ENCODE peak calls at places on chromosomes 7 and 10, in four cellular contexts. E is GM23248, Y is suprapubic skin, D is colonic mucosa. B is an unnamed sample. For H3K4me1, the result is how much of the 10 kb centered on the place peaks cover.

GRCh38 chr7:33702511-33703054 is 202.8 kb upstream of the BMPER start:
- DNase-seq in E (no peak), Y (no peak), D (no peak), B (no peak)

GRCh38 chr7:96023376-96023775 is 251.0 kb downstream of the DYNC1I1 start:
- DNase-seq in E (no peak), Y (no peak), D (no peak), B (no peak)

GRCh38 chr10:70596110-70596798 is 6.3 kb downstream of the PRF1 start:
- DNase-seq in E (no peak), Y (no peak), D (peak), B (peak)

GRCh38 chr10:110010076-110011069 is 2.6 kb downstream of the ADD3 start:
- DNase-seq in E (no peak), Y (no peak), D (peak), B (no peak)

GRCh38 chr7:151125459-151125834 is 39.2 kb downstream of the AGAP3 start:
- DNase-seq in E (peak), Y (no peak), D (peak), B (no peak)

GRCh38 chr7:74412603-74413002 is 41.1 kb upstream of the GTF2IRD1 start:
- DNase-seq in E (peak), Y (no peak), D (no peak), B (no peak)

GRCh38 chr10:92849576-92850090 is 1.3 kb downstream of the EXOC6 start:
- DNase-seq in E (no peak), Y (no peak), D (no peak), B (no peak)

GRCh38 chr7:100793806-100794660 is 33.3 kb downstream of the EPHB4 start:
- DNase-seq in E (peak), Y (no peak), D (no peak), B (no peak)

GRCh38 chr10:22908837-22909236 is 19.0 kb upstream of the ARMC3 start:
- DNase-seq in E (no peak), Y (no peak), D (no peak), B (no peak)

GRCh38 chr10:69732147-69732825 is 69.4 kb upstream of the COL13A1 start:
- DNase-seq in E (no peak), Y (no peak), D (no peak), B (no peak)

GRCh38 chr10:119384127-119384526 is 158.4 kb downstream of the RGS10 start:
- DNase-seq in E (no peak), Y (no peak), D (no peak), B (no peak)

GRCh38 chr7:101586971-101587370 is 42.1 kb downstream of the MYL10 start:
- DNase-seq in E (no peak), Y (peak), D (no peak), B (no peak)

GRCh38 chr10:93198401-93199175 is 124.9 kb downstream of the CYP26A1 start:
- DNase-seq in E (peak), Y (no peak), D (no peak), B (no peak)

GRCh38 chr7:36760856-36761762 is 36.8 kb upstream of the AOAH start:
- DNase-seq in E (no peak), Y (no peak), D (peak), B (no peak)

GRCh38 chr10:25698638-25699037 is 235.4 kb upstream of the MYO3A start:
- DNase-seq in E (no peak), Y (no peak), D (no peak), B (no peak)

GRCh38 chr7:131482800-131483199 is 73.6 kb downstream of the PODXL start:
- DNase-seq in E (no peak), Y (no peak), D (no peak), B (no peak)

GRCh38 chr7:36648441-36648840 is 75.9 kb downstream of the AOAH start:
- DNase-seq in E (peak), Y (no peak), D (no peak), B (no peak)

GRCh38 chr10:102918817-102919236 is 733 bp downstream of the CNNM2 start:
- DNase-seq in E (peak), Y (no peak), D (no peak), B (no peak)

GRCh38 chr10:29319205-29319781 is 30.4 kb downstream of the LYZL1 start:
- DNase-seq in E (no peak), Y (no peak), D (no peak), B (no peak)

GRCh38 chr10:62728479-62728878 is 76.0 kb upstream of the ADO start:
- DNase-seq in E (peak), Y (no peak), D (no peak), B (no peak)

GRCh38 chr7:47635091-47636090 is 53.5 kb upstream of the TNS3 start:
- DNase-seq in E (no peak), Y (no peak), D (peak), B (peak)

GRCh38 chr10:2356670-2357069 is 619.3 kb upstream of the ADARB2 start:
- DNase-seq in E (no peak), Y (no peak), D (no peak), B (no peak)
- H3K4me1 ChIP-seq in E (under half), Y (under half), D (under half), B (under half)

GRCh38 chr7:27123477-27124053 is 7.0 kb downstream of the HOXA4 start:
- DNase-seq in E (no peak), Y (no peak), D (peak), B (no peak)
- H3K4me3 ChIP-seq in E (no peak), Y (no peak), D (peak), B (peak)

GRCh38 chr10:30422981-30423654 is 10.9 kb upstream of the MAP3K8 start:
- DNase-seq in E (peak), Y (no peak), D (peak), B (peak)
- H3K4me1 ChIP-seq in E (under half), Y (under half), D (under half), B (half or more)

GRCh38 chr10:7475954-7476353 is 65.1 kb upstream of the SFMBT2 start:
- DNase-seq in E (no peak), Y (no peak), D (no peak), B (no peak)
- H3K4me3 ChIP-seq in E (no peak), Y (no peak), D (no peak), B (no peak)

DNA sequence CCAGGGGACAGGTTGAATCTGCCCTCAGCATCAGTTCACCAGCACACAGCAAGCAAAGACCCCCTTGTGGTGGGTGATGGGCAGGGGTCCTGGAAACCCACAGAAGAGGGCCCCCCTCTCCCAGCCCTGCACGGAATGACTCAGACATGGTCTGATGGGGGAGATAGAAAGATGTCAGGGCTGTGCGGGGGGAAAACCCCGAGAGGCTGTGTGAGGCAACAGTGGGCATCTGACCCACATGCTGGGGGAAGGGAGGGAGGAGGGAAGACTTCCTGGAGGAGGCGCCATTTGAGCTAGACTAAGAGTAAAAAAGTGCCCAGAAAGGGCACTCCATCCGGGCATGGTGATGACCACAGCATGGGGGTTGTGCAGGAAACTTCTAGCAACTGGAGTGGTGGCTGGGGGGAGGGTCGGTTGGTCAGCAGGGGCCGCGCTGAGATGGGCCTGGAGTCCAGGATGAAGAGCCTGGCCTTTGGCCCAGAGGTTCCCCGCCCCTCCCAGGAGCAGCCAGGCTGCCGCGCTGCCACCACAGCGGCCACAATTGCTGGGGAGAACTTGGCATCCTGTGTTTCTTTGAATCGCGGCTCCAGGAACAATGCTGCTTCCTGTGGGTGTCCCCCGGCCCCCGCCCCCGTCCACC is 2.5 kb downstream of the LFNG start:
- DNase-seq in E (peak), Y (no peak), D (peak), B (no peak)
- H3K4me1 ChIP-seq in E (under half), Y (half or more), D (under half), B (half or more)

GRCh38 chr7:140484479-140484878 is 5.2 kb upstream of the MKRN1 start:
- DNase-seq in E (no peak), Y (no peak), D (no peak), B (no peak)

GRCh38 chr7:140489021-140489349 is 9.7 kb upstream of the MKRN1 start:
- DNase-seq in E (no peak), Y (no peak), D (no peak), B (no peak)

GRCh38 chr7:140485463-140486265 is 6.4 kb upstream of the MKRN1 start:
- DNase-seq in E (no peak), Y (no peak), D (peak), B (no peak)

GRCh38 chr7:140479739-140480084 is 407 bp upstream of the MKRN1 start:
- DNase-seq in E (no peak), Y (no peak), D (no peak), B (no peak)

DNA sequence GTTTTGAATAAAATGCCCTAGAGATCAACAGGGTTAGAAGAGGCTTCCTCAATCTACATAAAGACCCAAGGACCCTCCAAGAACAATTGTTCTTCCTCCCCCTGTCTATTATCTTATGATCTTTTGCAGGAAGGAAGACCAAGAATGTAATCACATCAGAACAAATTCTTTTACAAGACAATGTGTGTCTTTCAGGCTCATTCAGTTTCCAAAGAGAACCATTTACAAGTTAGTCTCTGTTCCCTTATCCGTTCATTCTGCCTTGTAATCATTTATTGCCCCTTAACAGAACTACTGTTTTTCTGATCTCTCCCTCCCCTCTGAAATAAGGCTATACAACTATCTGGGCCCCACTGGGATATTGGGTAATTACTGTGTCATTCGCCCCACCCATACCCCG is 5.6 kb upstream of the MKRN1 start:
- DNase-seq in E (no peak), Y (no peak), D (no peak), B (no peak)
- H3K4me3 ChIP-seq in E (no peak), Y (no peak), D (no peak), B (no peak)

DNA sequence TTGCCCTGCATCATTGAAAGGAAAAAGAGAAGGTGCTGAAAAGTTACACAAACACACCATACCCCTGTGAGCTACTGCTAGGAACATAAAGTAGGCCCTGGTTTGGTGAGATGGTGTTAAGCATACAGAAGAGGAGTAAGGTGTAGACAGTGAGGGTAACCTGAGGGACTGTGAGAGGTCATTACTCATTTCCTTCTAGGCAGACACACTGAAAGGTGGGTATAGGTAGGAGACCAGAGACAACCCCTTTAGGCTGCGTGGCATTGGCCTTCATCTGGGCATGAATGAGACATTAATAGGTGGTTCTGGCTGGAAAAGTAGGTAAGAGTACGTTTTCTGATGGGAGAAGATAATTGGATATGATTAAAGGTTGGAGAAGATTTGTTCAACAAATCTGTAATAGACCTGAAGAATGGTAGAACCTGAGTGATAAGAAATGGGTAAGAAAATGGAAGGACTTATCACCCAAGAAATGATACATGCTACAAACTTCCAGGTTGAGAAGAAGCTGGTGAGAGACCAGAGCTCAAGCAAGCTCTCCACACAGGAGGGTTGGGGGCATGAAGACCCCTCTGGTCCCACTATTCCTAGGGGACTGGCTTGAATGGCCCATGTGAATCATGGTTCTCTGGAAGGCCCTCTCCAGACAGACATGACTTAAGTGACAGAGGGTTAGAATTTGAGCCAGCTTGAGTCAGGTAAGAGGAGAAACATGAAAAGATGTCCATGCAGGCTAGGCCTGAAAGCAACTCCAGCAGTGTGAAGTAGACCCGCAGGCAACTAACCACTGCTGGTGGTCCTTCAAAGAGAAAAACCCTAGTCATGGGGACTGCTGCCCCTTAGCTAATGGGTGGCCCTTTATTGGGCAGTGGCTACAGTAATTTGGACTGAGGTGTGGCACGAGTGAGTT is 3.8 kb downstream of the COMTD1 start:
- DNase-seq in E (no peak), Y (peak), D (no peak), B (no peak)
- H3K4me1 ChIP-seq in E (under half), Y (under half), D (under half), B (half or more)

DNA sequence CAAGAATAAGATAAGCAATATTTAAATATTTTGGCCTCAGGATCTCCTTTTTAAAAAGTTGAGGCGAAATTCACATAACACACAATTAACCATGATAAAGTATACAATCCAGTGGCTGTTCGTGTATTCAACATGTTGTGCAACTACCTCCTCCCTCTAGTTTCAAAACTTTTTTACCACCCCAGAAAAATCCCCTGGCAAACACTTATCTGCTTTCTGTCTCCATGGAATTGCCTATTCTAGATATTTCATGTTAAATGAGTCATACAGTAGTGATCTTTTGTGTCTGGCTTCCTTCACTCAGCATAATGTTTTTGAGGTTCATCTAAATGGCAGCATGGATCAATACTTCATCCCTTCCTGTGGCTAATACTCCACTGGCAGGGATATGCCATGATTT is 31.8 kb upstream of the IL15RA start:
- DNase-seq in E (peak), Y (no peak), D (no peak), B (no peak)
- H3K4me3 ChIP-seq in E (peak), Y (peak), D (no peak), B (no peak)

DNA sequence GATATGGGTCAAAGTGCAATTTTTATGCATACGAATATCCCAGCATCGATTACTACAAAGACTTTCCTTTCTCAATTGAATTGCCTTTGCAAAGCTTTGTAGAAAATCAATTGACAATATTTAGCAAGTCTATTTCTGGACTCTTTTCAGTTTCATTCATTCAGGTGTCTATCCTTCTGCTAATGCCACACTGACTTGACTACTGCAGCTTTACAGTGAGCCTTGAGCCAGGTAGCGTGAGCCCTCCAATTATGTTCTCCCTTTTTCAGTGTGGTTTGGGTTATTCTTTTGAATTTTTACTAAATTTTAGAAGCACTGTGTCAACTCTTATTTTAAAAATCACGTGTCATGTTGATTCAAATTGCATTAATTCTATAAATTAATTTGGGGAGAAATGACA is 19.5 kb upstream of the AKR1E2 start:
- DNase-seq in E (no peak), Y (no peak), D (no peak), B (no peak)
- H3K4me1 ChIP-seq in E (half or more), Y (under half), D (under half), B (under half)